ENCODE peak calls at places on chromosomes 3 and 15, in eight cellular contexts. R is WTC11, U is HCT116, X is K562, L is HepG2, K is A549, O is H1, S is SK-N-SH. D is an unnamed sample.

GRCh38 chr3:42066516-42067181 is 24.5 kb upstream of the TRAK1 start:
- DNase-seq in R (peak; percentile 43), U (no peak), X (no peak), L (peak; percentile 48), K (no peak), O (no peak), S (peak; percentile 46), D (no peak)

GRCh38 chr3:128068156-128068620 is 16.0 kb downstream of the SEC61A1 start:
- DNase-seq in R (peak; percentile 46), U (peak; percentile 35), X (peak; percentile 47), L (peak; percentile 57), K (peak; percentile 52), O (peak; percentile 58), S (peak; percentile 77), D (peak; percentile 64)

GRCh38 chr3:107216711-107217110 is 160.5 kb upstream of the CCDC54 start:
- DNase-seq in R (no peak), U (no peak), X (no peak), L (no peak), K (no peak), O (no peak), S (no peak), D (no peak)

GRCh38 chr3:169227911-169228310 is 435.6 kb downstream of the MECOM start:
- DNase-seq in R (no peak), U (no peak), X (no peak), L (no peak), K (no peak), O (no peak), S (no peak), D (peak; percentile 35)

GRCh38 chr3:73493543-73494314 is 131.0 kb downstream of the PDZRN3 start:
- DNase-seq in R (no peak), U (no peak), X (no peak), L (no peak), K (no peak), O (no peak), S (no peak), D (no peak)

GRCh38 chr3:4809970-4810369 is 169.3 kb upstream of the BHLHE40 start:
- DNase-seq in R (no peak), U (no peak), X (no peak), L (no peak), K (no peak), O (no peak), S (no peak), D (no peak)

GRCh38 chr15:89885611-89886010 is 8.2 kb downstream of the AP3S2 start:
- DNase-seq in R (no peak), U (no peak), X (no peak), L (no peak), K (no peak), O (no peak), S (no peak), D (no peak)

GRCh38 chr3:48410205-48411040 is 19.5 kb downstream of the PLXNB1 start:
- DNase-seq in R (peak; percentile 4), U (no peak), X (no peak), L (no peak), K (no peak), O (no peak), S (peak; percentile 21), D (no peak)

GRCh38 chr3:170424879-170425278 is 6.2 kb downstream of the CLDN11 start:
- DNase-seq in R (no peak), U (no peak), X (no peak), L (no peak), K (no peak), O (no peak), S (no peak), D (no peak)

GRCh38 chr3:127069814-127070440 is 87.0 kb downstream of the PLXNA1 start:
- DNase-seq in R (no peak), U (no peak), X (no peak), L (no peak), K (no peak), O (no peak), S (no peak), D (no peak)

GRCh38 chr3:64595253-64595694 is 92.5 kb downstream of the ADAMTS9 start:
- DNase-seq in R (no peak), U (no peak), X (no peak), L (no peak), K (no peak), O (no peak), S (no peak), D (no peak)

GRCh38 chr3:64594129-64594528 is 93.7 kb downstream of the ADAMTS9 start:
- DNase-seq in R (no peak), U (no peak), X (no peak), L (no peak), K (no peak), O (no peak), S (no peak), D (no peak)

GRCh38 chr3:64588381-64588780 is 99.4 kb downstream of the ADAMTS9 start:
- DNase-seq in R (no peak), U (no peak), X (no peak), L (no peak), K (no peak), O (no peak), S (no peak), D (no peak)

GRCh38 chr3:64591606-64592005 is 96.2 kb downstream of the ADAMTS9 start:
- DNase-seq in R (no peak), U (no peak), X (no peak), L (no peak), K (no peak), O (no peak), S (no peak), D (no peak)

GRCh38 chr3:64593350-64593749 is 94.5 kb downstream of the ADAMTS9 start:
- DNase-seq in R (no peak), U (no peak), X (no peak), L (no peak), K (no peak), O (no peak), S (no peak), D (no peak)
- TF ChIP-seq MAX in R (no peak), U (no peak), X (no peak), L (no peak), K (no peak), O (no peak), S (no peak), D (no peak)

GRCh38 chr15:62904041-62904440 is 138.5 kb upstream of the TPM1 start:
- DNase-seq in R (no peak), U (no peak), X (no peak), L (no peak), K (no peak), O (no peak), S (no peak), D (no peak)

GRCh38 chr15:62901916-62902554 is 140.5 kb upstream of the TPM1 start:
- DNase-seq in R (no peak), U (no peak), X (no peak), L (no peak), K (no peak), O (no peak), S (no peak), D (peak; percentile 4)

GRCh38 chr15:62904511-62904910 is 138.0 kb upstream of the TPM1 start:
- DNase-seq in R (no peak), U (no peak), X (no peak), L (no peak), K (no peak), O (no peak), S (no peak), D (no peak)

GRCh38 chr15:62903437-62903836 is 139.1 kb upstream of the TPM1 start:
- DNase-seq in R (no peak), U (no peak), X (no peak), L (peak; percentile 46), K (no peak), O (no peak), S (no peak), D (no peak)

DNA sequence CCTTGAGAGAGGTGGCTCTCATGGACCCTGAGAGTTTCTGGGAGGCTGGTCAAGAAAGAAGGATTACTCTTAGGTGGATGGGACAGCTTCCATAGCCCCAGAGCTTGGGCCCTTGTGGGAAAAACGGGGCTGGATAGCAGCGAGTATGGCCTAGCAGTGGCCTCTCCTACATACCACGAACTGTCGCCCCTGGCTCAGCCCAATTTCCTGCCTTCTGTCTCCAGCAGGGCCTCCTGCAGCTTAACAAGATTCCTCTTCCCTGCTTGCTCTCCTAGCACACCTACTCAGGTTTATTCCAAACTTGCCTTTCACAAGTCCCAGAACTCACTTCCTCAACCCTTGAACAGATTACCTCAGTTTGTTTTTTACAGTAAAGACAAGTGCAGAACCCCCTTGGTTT is 139.7 kb upstream of the TPM1 start:
- DNase-seq in R (no peak), U (no peak), X (no peak), L (no peak), K (no peak), O (no peak), S (no peak), D (no peak)
- TF ChIP-seq MAX in R (no peak), U (no peak), X (no peak), L (no peak), K (no peak), O (no peak), S (no peak), D (no peak)

GRCh38 chr3:172329070-172329469 is 119.2 kb downstream of the GHSR start:
- DNase-seq in R (no peak), U (no peak), X (no peak), L (no peak), K (no peak), O (no peak), S (no peak), D (no peak)
- TF ChIP-seq MAX in R (no peak), U (no peak), X (no peak), L (no peak), K (no peak), O (no peak), S (no peak), D (no peak)

DNA sequence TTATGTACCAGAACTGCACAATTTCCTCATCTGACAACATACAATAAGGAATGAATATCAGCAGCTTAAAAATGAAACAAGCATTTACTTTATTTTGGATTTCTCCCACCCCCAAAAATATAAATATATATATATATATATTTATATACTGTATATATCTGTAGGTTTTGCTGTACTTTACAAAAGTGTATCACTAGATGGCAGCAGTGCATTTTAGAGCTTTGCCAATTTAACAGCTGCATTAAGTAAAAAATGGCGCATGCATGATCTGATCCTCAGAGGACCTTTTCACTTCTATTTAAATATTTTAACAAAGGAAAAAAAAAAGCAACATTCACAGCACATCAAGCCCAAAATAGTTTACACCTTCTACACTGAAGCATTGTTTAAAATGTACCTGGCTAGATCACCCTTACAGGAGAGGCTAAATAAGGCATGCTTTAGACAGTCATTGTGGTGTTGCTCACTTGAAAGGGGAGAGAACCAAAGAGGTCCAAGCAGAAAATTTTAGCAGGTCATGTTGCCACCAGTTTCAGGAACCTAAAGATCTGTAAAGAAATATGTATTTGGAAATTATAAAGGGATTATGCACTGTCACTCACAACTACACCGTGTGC is 72.6 kb downstream of the NPTN start:
- DNase-seq in R (no peak), U (peak; percentile 46), X (no peak), L (peak; percentile 61), K (peak; percentile 30), O (no peak), S (peak; percentile 42), D (peak; percentile 72)
- TF ChIP-seq MAX in R (no peak), U (no peak), X (no peak), L (no peak), K (no peak), O (no peak), S (no peak), D (no peak)

GRCh38 chr15:67322481-67322880 is 67.9 kb downstream of the IQCH start:
- DNase-seq in R (no peak), U (no peak), X (no peak), L (no peak), K (no peak), O (no peak), S (no peak), D (no peak)
- TF ChIP-seq MAX in R (no peak), U (no peak), X (no peak), L (no peak), K (no peak), O (no peak), S (no peak), D (no peak)

D was measured in NB4.